ENCODE peak calls at places on chromosome 1, in five cellular contexts. K is stomach, E is suprapubic skin, S is spleen, X is breast epithelium. U is an unnamed sample.

GRCh38 chr1:89723863-89724262 is 90.9 kb downstream of the LRRC8C start:
- DNase-seq in E (no peak), S (no peak), K (no peak), X (no peak), U (no peak)

GRCh38 chr1:97743129-97743528 is 177.7 kb downstream of the DPYD start:
- DNase-seq in S (no peak), K (no peak), E (no peak), X (no peak), U (no peak)

GRCh38 chr1:153944005-153944821 is 2.3 kb downstream of the DENND4B start:
- DNase-seq in K (no peak), E (peak; percentile 68), S (peak; percentile 87), X (no peak), U (no peak)

GRCh38 chr1:202016022-202016624 is 5.7 kb downstream of the ELF3 start:
- DNase-seq in S (no peak), E (no peak), K (peak; percentile 30), X (peak; percentile 40), U (no peak)

GRCh38 chr1:5971471-5972197 is 20.6 kb downstream of the NPHP4 start:
- DNase-seq in K (no peak), E (peak; percentile 49), X (no peak), S (peak; percentile 45), U (no peak)

GRCh38 chr1:7940745-7941436 is at the start of gene TNFRSF9:
- DNase-seq in S (no peak), K (peak; percentile 29), E (no peak), X (no peak), U (no peak)

GRCh38 chr1:209652121-209652742 is at the start of gene LAMB3:
- DNase-seq in S (no peak), K (peak; percentile 79), E (no peak), X (peak; percentile 82), U (no peak)

GRCh38 chr1:44947060-44947773 is 39.2 kb downstream of the EIF2B3 start:
- DNase-seq in X (no peak), K (no peak), E (no peak), S (no peak), U (no peak)

GRCh38 chr1:43963006-43963405 is 6.8 kb upstream of the DPH2 start:
- DNase-seq in S (no peak), E (no peak), X (no peak), K (no peak), U (no peak)

GRCh38 chr1:201708085-201708512 is 120.9 kb upstream of the IPO9 start:
- DNase-seq in X (no peak), E (no peak), S (no peak), K (no peak), U (no peak)

GRCh38 chr1:91876040-91876470 is 9.9 kb downstream of the TGFBR3 start:
- DNase-seq in X (no peak), E (no peak), S (no peak), K (no peak), U (no peak)

GRCh38 chr1:28457678-28458077 is 48.2 kb upstream of the RCC1 start:
- DNase-seq in E (no peak), X (no peak), K (no peak), S (no peak), U (no peak)

GRCh38 chr1:85494957-85495266 is 30.0 kb upstream of the DDAH1 start:
- DNase-seq in S (no peak), E (no peak), X (no peak), K (no peak), U (no peak)

GRCh38 chr1:100750002-100750885 is 30.7 kb downstream of the VCAM1 start:
- DNase-seq in E (no peak), S (no peak), X (no peak), K (no peak), U (no peak)

GRCh38 chr1:55381983-55382382 is 166.8 kb upstream of the USP24 start:
- DNase-seq in S (no peak), X (no peak), K (no peak), E (no peak), U (peak; percentile 68)

GRCh38 chr1:2192031-2192995 is 2.3 kb downstream of the FAAP20 start:
- DNase-seq in E (peak; percentile 70), S (no peak), X (no peak), K (no peak), U (no peak)

GRCh38 chr1:247322437-247322836 is 9.2 kb downstream of the ZNF496 start:
- DNase-seq in S (no peak), K (no peak), X (no peak), E (no peak), U (no peak)

GRCh38 chr1:234970731-234971476 is 157.7 kb downstream of the TOMM20 start:
- DNase-seq in X (peak; percentile 84), E (peak; percentile 88), K (peak; percentile 50), S (no peak), U (no peak)

GRCh38 chr1:194873328-194873923 is 1687.0 kb upstream of the B3GALT2 start:
- DNase-seq in E (no peak), S (no peak), X (no peak), K (no peak), U (no peak)

DNA sequence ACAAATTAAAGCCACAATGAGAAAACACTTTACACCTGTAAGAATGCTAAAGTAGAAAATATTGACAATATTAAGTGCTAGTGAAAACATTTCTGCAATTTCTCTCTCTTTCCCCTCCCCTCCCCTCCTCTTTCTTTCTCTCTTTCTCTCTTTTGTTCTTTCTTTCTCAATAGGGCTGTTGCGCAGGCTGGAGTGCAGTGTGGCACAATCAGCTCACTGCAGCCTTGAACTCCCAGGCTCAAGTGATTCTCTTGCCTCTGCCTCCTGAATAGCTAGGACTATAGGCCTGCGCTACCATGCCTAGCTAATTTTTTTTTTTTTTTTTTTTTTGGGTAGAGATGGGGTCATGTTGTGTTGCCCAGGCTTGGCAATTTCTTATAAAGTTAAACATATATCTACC is 5.9 kb upstream of the SHISAL2A start:
- DNase-seq in E (no peak), X (no peak), K (no peak), S (no peak), U (no peak)
- TF ChIP-seq POLR2A in E (no peak), X (no peak), K (no peak), S (no peak), U (no peak)

GRCh38 chr1:3317456-3317855 is 137.0 kb upstream of the ARHGEF16 start:
- DNase-seq in X (no peak), E (no peak), S (no peak), K (no peak), U (no peak)

GRCh38 chr1:3314561-3315271 is 139.7 kb upstream of the ARHGEF16 start:
- DNase-seq in S (no peak), E (no peak), X (no peak), K (no peak), U (no peak)

GRCh38 chr1:3318329-3318728 is 136.1 kb upstream of the ARHGEF16 start:
- DNase-seq in E (no peak), K (no peak), X (no peak), S (no peak), U (no peak)

GRCh38 chr1:3315399-3315798 is 139.1 kb upstream of the ARHGEF16 start:
- DNase-seq in S (no peak), E (no peak), X (no peak), K (no peak), U (no peak)

GRCh38 chr1:3315991-3316943 is 138.2 kb upstream of the ARHGEF16 start:
- DNase-seq in S (no peak), K (no peak), X (no peak), E (no peak), U (no peak)
- TF ChIP-seq CTCF in S (no peak), K (no peak), X (no peak), E (no peak), U (no peak)

DNA sequence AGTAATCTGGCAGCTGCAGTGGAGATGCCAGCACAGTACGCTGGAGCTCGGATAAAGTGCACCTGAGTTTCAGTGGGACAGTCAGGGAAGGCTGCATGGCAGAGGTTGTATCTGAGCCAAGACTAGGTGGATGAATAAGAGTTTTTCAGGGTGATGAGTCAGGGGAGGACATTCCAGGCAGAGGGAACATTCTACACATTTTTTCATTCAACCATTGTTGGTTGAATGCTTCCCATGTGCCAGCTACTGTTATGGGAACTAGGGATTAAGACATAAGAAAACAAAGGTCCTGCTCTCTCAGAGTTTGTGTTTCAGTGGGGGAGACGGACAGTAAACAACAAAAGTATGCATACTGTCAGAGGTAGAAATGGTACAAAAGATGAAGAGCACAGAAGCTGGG is 5.2 kb downstream of the LEPR start:
- DNase-seq in E (no peak), S (no peak), K (no peak), X (no peak), U (no peak)
- TF ChIP-seq POLR2AphosphoS5 in E (no peak), S (no peak), K (no peak), X (no peak), U (no peak)

GRCh38 chr1:41018039-41018438 is 3.5 kb downstream of the SLFNL1 start:
- DNase-seq in K (no peak), E (no peak), S (no peak), X (no peak), U (no peak)
- TF ChIP-seq POLR2A in K (no peak), E (no peak), S (no peak), X (no peak), U (no peak)

GRCh38 chr1:114668784-114669561 is 876 bp downstream of the DENND2C start:
- DNase-seq in K (no peak), S (no peak), E (no peak), X (no peak), U (no peak)

GRCh38 chr1:114671939-114672275 is 2.1 kb upstream of the DENND2C start:
- DNase-seq in E (no peak), X (no peak), S (no peak), K (no peak), U (no peak)

GRCh38 chr1:114669562-114670082 is at the start of gene DENND2C:
- DNase-seq in X (no peak), E (no peak), K (no peak), S (no peak), U (no peak)

GRCh38 chr1:114670083-114671010 is 498 bp upstream of the DENND2C start:
- DNase-seq in K (peak; percentile 95), X (peak; percentile 89), E (peak; percentile 97), S (peak; percentile 96), U (peak; percentile 98)

GRCh38 chr1:114671011-114671938 is 1.4 kb upstream of the DENND2C start:
- DNase-seq in K (no peak), E (no peak), S (no peak), X (no peak), U (no peak)
- TF ChIP-seq CTCF in K (no peak), E (no peak), S (peak; percentile 31), X (no peak), U (no peak)

U was measured in esophagus muscularis mucosa.